ENCODE peak calls at places on chromosomes 12 and 14, in eight cellular contexts. F is pancreas, Z is right atrium auricular region, N is cardiac muscle cell, S is body of pancreas, V is AG04450, D is thyroid gland, C is ovary. I is an unnamed sample.
A peak's percentile ranks its signal among the peaks of the same experiment; 100 is the strongest.

GRCh38 chr12:50103351-50103750 is 457 bp upstream of the GPD1 start:
- DNase-seq in F (no peak), Z (no peak), N (no peak), S (no peak), V (no peak), D (no peak), C (no peak), I (no peak)

GRCh38 chr14:37142835-37143499 is 29.4 kb downstream of the SLC25A21 start:
- DNase-seq in F (no peak), Z (no peak), N (peak; percentile 33), S (no peak), V (peak; percentile 15), D (no peak), C (no peak), I (no peak)

GRCh38 chr14:24246765-24247212 is 4.4 kb upstream of the TINF2 start:
- DNase-seq in F (no peak), Z (no peak), N (no peak), S (no peak), V (no peak), D (no peak), C (no peak), I (no peak)

GRCh38 chr14:65238456-65238855 is 136.1 kb upstream of the MAX start:
- DNase-seq in F (no peak), Z (no peak), N (no peak), S (no peak), V (peak; percentile 66), D (no peak), C (no peak), I (no peak)

GRCh38 chr12:48446372-48446771 is 26.0 kb upstream of the ANP32D start:
- DNase-seq in F (no peak), Z (no peak), N (no peak), S (no peak), V (no peak), D (no peak), C (no peak), I (no peak)

GRCh38 chr14:43356382-43356781 is 1150.7 kb downstream of the FSCB start:
- DNase-seq in F (no peak), Z (no peak), N (no peak), S (no peak), V (no peak), D (no peak), C (no peak), I (no peak)

GRCh38 chr14:56386024-56386423 is 193.6 kb upstream of the TMEM260 start:
- DNase-seq in F (no peak), Z (no peak), N (no peak), S (no peak), V (no peak), D (no peak), C (no peak), I (no peak)

GRCh38 chr14:66359500-66359899 is 126.7 kb upstream of the CCDC196 start:
- DNase-seq in F (no peak), Z (no peak), N (peak; percentile 77), S (peak; percentile 21), V (peak; percentile 50), D (no peak), C (no peak), I (no peak)

GRCh38 chr12:106115450-106115849 is 23.3 kb downstream of the NUAK1 start:
- DNase-seq in F (no peak), Z (no peak), N (no peak), S (no peak), V (no peak), D (no peak), C (no peak), I (no peak)

GRCh38 chr14:101174522-101174838 is 271.0 kb upstream of the RTL1 start:
- DNase-seq in F (no peak), Z (no peak), N (peak; percentile 17), S (peak; percentile 19), V (no peak), D (peak; percentile 95), C (no peak), I (no peak)

GRCh38 chr12:114903394-114903748 is 219.4 kb upstream of the TBX3 start:
- DNase-seq in F (no peak), Z (no peak), N (no peak), S (no peak), V (no peak), D (no peak), C (no peak), I (no peak)

GRCh38 chr12:107477946-107478610 is 207.5 kb upstream of the PWP1 start:
- DNase-seq in F (no peak), Z (no peak), N (no peak), S (no peak), V (no peak), D (no peak), C (no peak), I (no peak)

GRCh38 chr12:124152733-124153132 is 142.2 kb upstream of the RFLNA start:
- DNase-seq in F (no peak), Z (no peak), N (no peak), S (no peak), V (no peak), D (no peak), C (no peak), I (no peak)

DNA sequence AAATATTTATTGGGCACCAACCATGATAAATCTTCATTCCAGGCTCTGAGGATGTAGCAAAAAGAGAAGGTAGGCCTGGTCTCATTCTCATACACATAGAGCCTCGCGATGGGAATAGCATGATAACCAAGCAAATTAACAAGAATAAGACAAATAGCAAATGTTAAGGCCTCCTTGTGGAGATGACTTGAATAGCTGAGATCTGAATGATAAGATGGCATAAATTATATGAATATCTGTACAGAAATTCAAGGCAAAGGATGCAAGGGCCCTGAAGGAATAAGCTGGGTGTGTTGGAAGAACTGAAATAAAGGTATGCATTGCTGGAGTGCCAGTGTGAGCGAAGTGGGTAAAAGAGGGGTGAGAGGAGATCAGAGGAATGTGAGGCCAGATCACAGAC is 114.8 kb downstream of the ALX1 start:
- DNase-seq in F (no peak), Z (no peak), N (no peak), S (no peak), V (no peak), D (no peak), C (no peak), I (no peak)
- TF ChIP-seq CTCF in F (no peak), Z (no peak), N (no peak), S (no peak), V (no peak), D (no peak), C (no peak), I (no peak)

GRCh38 chr14:45790293-45790692 is 537.3 kb upstream of the MIS18BP1 start:
- DNase-seq in F (no peak), Z (no peak), N (no peak), S (no peak), V (no peak), D (no peak), C (no peak), I (no peak)

GRCh38 chr14:45787167-45787566 is 534.2 kb upstream of the MIS18BP1 start:
- DNase-seq in F (no peak), Z (no peak), N (no peak), S (no peak), V (no peak), D (no peak), C (no peak), I (no peak)

GRCh38 chr14:45786266-45786665 is 533.3 kb upstream of the MIS18BP1 start:
- DNase-seq in F (no peak), Z (no peak), N (no peak), S (no peak), V (no peak), D (no peak), C (no peak), I (no peak)

DNA sequence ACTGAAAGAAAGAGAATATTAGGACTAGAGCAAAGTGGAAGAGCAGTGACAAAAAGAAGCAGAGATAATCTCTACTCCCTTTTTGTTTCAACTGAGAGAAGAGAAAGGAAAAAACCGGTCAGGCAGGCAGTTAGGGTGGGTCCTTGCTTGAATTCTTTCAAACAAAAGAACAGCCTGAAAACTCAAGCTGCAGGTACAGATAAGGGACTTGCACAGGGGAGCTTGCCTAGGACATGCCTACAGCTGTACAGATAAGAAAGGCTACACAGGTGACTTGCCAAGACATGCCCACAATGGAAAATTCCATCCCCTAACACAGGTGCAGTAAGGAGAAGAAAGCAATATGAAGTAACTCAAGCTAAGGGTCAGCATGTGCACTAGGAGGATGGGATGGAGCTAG is 532.2 kb upstream of the MIS18BP1 start:
- DNase-seq in F (no peak), Z (no peak), N (no peak), S (no peak), V (no peak), D (no peak), C (no peak), I (no peak)
- H3K9me3 ChIP-seq in F (peaks cover 4% of the 10 kb centered on the region), Z (peaks cover 46% of the 10 kb centered on the region), N (no peaks in the 10 kb centered on the region), S (no peaks in the 10 kb centered on the region), V (peaks cover 9% of the 10 kb centered on the region), D (no peaks in the 10 kb centered on the region), C (no peaks in the 10 kb centered on the region), I (peaks cover 29% of the 10 kb centered on the region)

GRCh38 chr14:87108726-87109125 is 884.3 kb downstream of the GALC start:
- DNase-seq in F (no peak), Z (no peak), N (no peak), S (no peak), V (peak; percentile 53), D (no peak), C (no peak), I (no peak)

GRCh38 chr14:87097021-87097420 is 896.0 kb downstream of the GALC start:
- DNase-seq in F (no peak), Z (no peak), N (no peak), S (no peak), V (peak; percentile 32), D (no peak), C (no peak), I (no peak)

GRCh38 chr14:87102979-87103378 is 890.0 kb downstream of the GALC start:
- DNase-seq in F (no peak), Z (no peak), N (no peak), S (no peak), V (no peak), D (no peak), C (no peak), I (no peak)
- TF ChIP-seq CTCF in F (no peak), Z (no peak), N (no peak), S (no peak), V (no peak), D (no peak), C (no peak), I (no peak)

GRCh38 chr12:133057446-133057845 is 20.1 kb downstream of the ZNF84 start:
- DNase-seq in F (no peak), Z (no peak), N (no peak), S (no peak), V (no peak), D (no peak), C (no peak), I (no peak)

GRCh38 chr12:133063556-133063955 is 17.2 kb upstream of the ZNF140 start:
- DNase-seq in F (no peak), Z (no peak), N (no peak), S (no peak), V (no peak), D (no peak), C (no peak), I (no peak)

GRCh38 chr12:133058203-133059125 is 21.2 kb downstream of the ZNF84 start:
- DNase-seq in F (no peak), Z (no peak), N (no peak), S (no peak), V (no peak), D (no peak), C (no peak), I (no peak)

GRCh38 chr12:133061954-133062353 is 18.8 kb upstream of the ZNF140 start:
- DNase-seq in F (no peak), Z (no peak), N (no peak), S (no peak), V (no peak), D (no peak), C (no peak), I (no peak)
- H3K9me3 ChIP-seq in F (peaks cover 5% of the 10 kb centered on the region), Z (peaks cover 100% of the 10 kb centered on the region), N (peaks cover 49% of the 10 kb centered on the region), S (no peaks in the 10 kb centered on the region), V (peaks cover 51% of the 10 kb centered on the region), D (peaks cover 25% of the 10 kb centered on the region), C (peaks cover 65% of the 10 kb centered on the region), I (peaks cover 98% of the 10 kb centered on the region)